ENCODE peak calls at places on chromosome 7, in seven cellular contexts. R is thoracic aorta, S is AG10803, Q is BJ, I is astrocyte of the cerebellum, G is AG04450, M is heart left ventricle. C is an unnamed sample.

GRCh38 chr7:107152011-107152410 is 16.8 kb upstream of the HBP1 start:
- DNase-seq in R (no peak), S (peak), Q (peak), I (no peak), G (no peak), M (no peak), C (peak)

GRCh38 chr7:94856643-94857042 is 50.8 kb upstream of the PPP1R9A start:
- DNase-seq in R (no peak), S (no peak), Q (no peak), I (peak), G (no peak), M (no peak), C (no peak)

GRCh38 chr7:124033093-124033806 is 383 bp upstream of the TMEM229A start:
- DNase-seq in R (no peak), S (no peak), Q (no peak), I (no peak), G (no peak), M (peak), C (no peak)

GRCh38 chr7:148262721-148263229 is 327.8 kb upstream of the C7orf33 start:
- DNase-seq in R (peak), S (peak), Q (no peak), I (no peak), G (no peak), M (peak), C (peak)

GRCh38 chr7:45511721-45512422 is 62.3 kb upstream of the ADCY1 start:
- DNase-seq in R (no peak), S (no peak), Q (no peak), I (no peak), G (no peak), M (no peak), C (no peak)

GRCh38 chr7:50952120-50952519 is 169.4 kb upstream of the GRB10 start:
- DNase-seq in R (no peak), S (no peak), Q (no peak), I (no peak), G (no peak), M (no peak), C (no peak)

GRCh38 chr7:150973571-150974451 is 4.3 kb downstream of the KCNH2 start:
- DNase-seq in R (no peak), S (no peak), Q (no peak), I (no peak), G (no peak), M (no peak), C (no peak)

GRCh38 chr7:128937647-128938523 is at the start of gene IRF5:
- DNase-seq in R (no peak), S (no peak), Q (no peak), I (no peak), G (no peak), M (peak), C (no peak)

GRCh38 chr7:88835147-88835728 is 39.7 kb upstream of the TEX47 start:
- DNase-seq in R (no peak), S (peak), Q (no peak), I (peak), G (no peak), M (no peak), C (peak)

GRCh38 chr7:55438765-55439525 is 73.8 kb downstream of the LANCL2 start:
- DNase-seq in R (no peak), S (no peak), Q (no peak), I (no peak), G (no peak), M (peak), C (no peak)

GRCh38 chr7:75979361-75980125 is 14.9 kb downstream of the TMEM120A start:
- DNase-seq in R (no peak), S (no peak), Q (no peak), I (no peak), G (no peak), M (no peak), C (no peak)

GRCh38 chr7:44278451-44279161 is 46.8 kb downstream of the CAMK2B start:
- DNase-seq in R (no peak), S (no peak), Q (no peak), I (no peak), G (peak), M (peak), C (peak)

GRCh38 chr7:111982133-111982532 is 224.1 kb downstream of the DOCK4 start:
- DNase-seq in R (no peak), S (no peak), Q (no peak), I (no peak), G (no peak), M (no peak), C (no peak)

GRCh38 chr7:131625817-131626372 is 69.5 kb upstream of the PODXL start:
- DNase-seq in R (no peak), S (peak), Q (peak), I (no peak), G (peak), M (peak), C (peak)

GRCh38 chr7:89238156-89238555 is 442.6 kb upstream of the TEX47 start:
- DNase-seq in R (no peak), S (no peak), Q (no peak), I (no peak), G (peak), M (no peak), C (peak)

GRCh38 chr7:91949221-91950009 is 8.8 kb downstream of the AKAP9 start:
- DNase-seq in R (no peak), S (no peak), Q (no peak), I (no peak), G (no peak), M (no peak), C (peak)

GRCh38 chr7:1810961-1811849 is 141.1 kb downstream of the ELFN1 start:
- DNase-seq in R (no peak), S (peak), Q (no peak), I (no peak), G (no peak), M (no peak), C (no peak)

GRCh38 chr7:16171928-16172327 is 249.4 kb downstream of the CRPPA start:
- DNase-seq in R (no peak), S (no peak), Q (no peak), I (no peak), G (no peak), M (no peak), C (no peak)

GRCh38 chr7:137015015-137015414 is 146.6 kb downstream of the CHRM2 start:
- DNase-seq in R (no peak), S (no peak), Q (no peak), I (no peak), G (no peak), M (no peak), C (no peak)

GRCh38 chr7:39891879-39892278 is 58.2 kb upstream of the CDK13 start:
- DNase-seq in R (no peak), S (no peak), Q (no peak), I (no peak), G (no peak), M (no peak), C (no peak)

GRCh38 chr7:101550641-101551531 is 78.2 kb downstream of the MYL10 start:
- DNase-seq in R (no peak), S (peak), Q (no peak), I (no peak), G (no peak), M (peak), C (peak)

GRCh38 chr7:146411975-146412374 is 295.4 kb downstream of the CNTNAP2 start:
- DNase-seq in R (no peak), S (no peak), Q (no peak), I (no peak), G (no peak), M (no peak), C (no peak)

GRCh38 chr7:28435732-28436378 is 23.5 kb downstream of the CREB5 start:
- DNase-seq in R (no peak), S (no peak), Q (no peak), I (no peak), G (no peak), M (no peak), C (no peak)

GRCh38 chr7:17598846-17599245 is 300.4 kb downstream of the AHR start:
- DNase-seq in R (no peak), S (peak), Q (no peak), I (no peak), G (no peak), M (no peak), C (peak)

GRCh38 chr7:86733783-86734182 is 90.1 kb downstream of the GRM3 start:
- DNase-seq in R (no peak), S (peak), Q (no peak), I (no peak), G (no peak), M (no peak), C (no peak)

GRCh38 chr7:129493555-129493954 is 8.8 kb upstream of the SMKR1 start:
- DNase-seq in R (no peak), S (peak), Q (no peak), I (no peak), G (no peak), M (no peak), C (peak)

GRCh38 chr7:24653316-24654085 is 80.2 kb downstream of the PALS2 start:
- DNase-seq in R (no peak), S (peak), Q (no peak), I (no peak), G (no peak), M (no peak), C (no peak)

GRCh38 chr7:43647314-43647691 is 64.4 kb downstream of the STK17A start:
- DNase-seq in R (no peak), S (peak), Q (no peak), I (peak), G (no peak), M (peak), C (peak)

GRCh38 chr7:135326636-135327280 is 93.1 kb downstream of the STRA8 start:
- DNase-seq in R (no peak), S (no peak), Q (no peak), I (peak), G (peak), M (no peak), C (peak)

GRCh38 chr7:2249744-2250323 is 7.8 kb downstream of the NUDT1 start:
- DNase-seq in R (no peak), S (no peak), Q (no peak), I (no peak), G (no peak), M (no peak), C (no peak)

GRCh38 chr7:96778263-96778662 is 68.6 kb upstream of the SEM1 start:
- DNase-seq in R (no peak), S (no peak), Q (no peak), I (no peak), G (no peak), M (no peak), C (no peak)
- TF ChIP-seq CTCF in R (no peak), S (no peak), Q (no peak), I (no peak), G (no peak), M (no peak), C (no peak)

GRCh38 chr7:110061387-110061786 is 1029.5 kb upstream of the LRRN3 start:
- DNase-seq in R (no peak), S (no peak), Q (no peak), I (no peak), G (no peak), M (no peak), C (no peak)

GRCh38 chr7:110065112-110065511 is 1025.8 kb upstream of the LRRN3 start:
- DNase-seq in R (no peak), S (no peak), Q (no peak), I (no peak), G (no peak), M (no peak), C (no peak)
- TF ChIP-seq CTCF in R (no peak), S (no peak), Q (no peak), I (no peak), G (no peak), M (no peak), C (no peak)

GRCh38 chr7:142874409-142874808 is 11.1 kb downstream of the TRPV6 start:
- DNase-seq in R (no peak), S (no peak), Q (no peak), I (no peak), G (no peak), M (no peak), C (no peak)

GRCh38 chr7:142873871-142874270 is 11.7 kb downstream of the TRPV6 start:
- DNase-seq in R (no peak), S (no peak), Q (no peak), I (no peak), G (no peak), M (no peak), C (no peak)

GRCh38 chr7:142874837-142875236 is 10.7 kb downstream of the TRPV6 start:
- DNase-seq in R (no peak), S (no peak), Q (no peak), I (no peak), G (no peak), M (no peak), C (no peak)

GRCh38 chr7:142872106-142872675 is 13.4 kb downstream of the TRPV6 start:
- DNase-seq in R (no peak), S (no peak), Q (no peak), I (no peak), G (no peak), M (no peak), C (no peak)

DNA sequence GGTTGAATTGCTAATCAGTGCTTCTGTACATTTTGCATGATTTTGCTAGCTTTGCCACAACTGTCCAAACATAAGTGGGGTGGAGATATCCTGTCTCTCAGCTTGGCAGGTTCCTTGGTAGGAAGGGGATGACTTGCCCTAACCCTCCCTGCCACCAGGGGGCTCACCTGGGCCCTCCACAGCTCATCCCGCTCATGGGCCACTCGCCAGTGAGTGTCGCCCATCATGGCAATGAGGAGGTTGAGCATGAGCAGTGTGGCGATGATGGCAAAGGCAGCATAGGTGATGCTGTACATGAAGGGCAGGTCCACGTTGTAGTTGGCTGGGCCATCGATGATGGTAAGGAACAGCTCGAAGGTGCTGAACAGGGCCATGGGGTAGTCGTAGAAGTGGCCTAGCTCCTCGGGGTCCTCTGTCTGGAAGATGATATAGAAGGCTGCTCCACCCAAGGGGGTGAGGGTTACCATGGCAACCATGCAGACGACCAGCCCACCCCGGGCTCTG is 12.2 kb downstream of the TRPV6 start:
- DNase-seq in R (no peak), S (no peak), Q (no peak), I (no peak), G (no peak), M (no peak), C (no peak)
- TF ChIP-seq CTCF in R (peak), S (peak), Q (peak), I (peak), G (peak), M (no peak), C (peak)

GRCh38 chr7:80098795-80099194 is 35.8 kb upstream of the GNAI1 start:
- DNase-seq in R (no peak), S (no peak), Q (no peak), I (no peak), G (no peak), M (no peak), C (no peak)
- TF ChIP-seq CTCF in R (no peak), S (peak), Q (peak), I (peak), G (peak), M (no peak), C (no peak)

DNA sequence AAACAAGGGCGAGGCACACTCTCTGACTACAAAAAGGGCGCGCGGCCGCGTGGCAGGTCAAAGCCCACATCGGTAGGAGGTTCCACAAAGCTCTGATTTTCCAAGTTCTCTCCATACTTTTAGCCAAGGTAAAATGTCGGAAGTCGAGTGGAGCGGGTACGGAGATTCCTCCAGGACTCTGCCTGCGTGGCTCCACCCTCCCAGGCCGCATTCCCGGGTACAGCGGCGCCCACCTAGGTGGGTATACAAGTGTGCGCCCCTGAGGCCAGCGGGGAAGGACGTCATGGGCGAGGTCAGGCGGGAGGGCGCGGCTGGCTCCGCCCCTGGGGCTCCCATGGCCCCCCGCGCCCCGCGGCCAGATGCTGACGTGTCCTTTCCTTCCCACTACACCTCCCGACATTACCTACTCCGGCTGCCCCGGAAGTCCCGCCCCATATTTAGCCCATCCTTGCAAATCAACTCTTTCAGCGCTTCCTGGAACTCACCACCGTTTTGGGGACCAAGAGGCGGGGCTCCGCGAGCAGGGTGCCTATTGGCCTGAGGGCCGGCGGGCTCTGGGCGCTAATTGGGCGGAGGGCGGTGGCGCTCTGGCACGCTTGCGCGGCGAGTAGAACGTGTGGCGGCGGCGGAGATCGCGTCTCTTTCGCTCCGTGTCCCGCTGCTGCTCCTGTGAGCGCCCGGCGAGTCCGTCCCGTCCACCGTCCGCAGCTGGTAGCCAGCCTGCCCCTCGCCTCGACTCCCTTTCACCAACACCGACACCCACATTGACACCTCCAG is at the start of gene SND1:
- DNase-seq in R (peak), S (peak), Q (peak), I (peak), G (peak), M (peak), C (peak)
- TF ChIP-seq CTCF in R (no peak), S (no peak), Q (no peak), I (no peak), G (no peak), M (no peak), C (no peak)

GRCh38 chr7:66642186-66642585 is 13.5 kb downstream of the KCTD7 start:
- DNase-seq in R (no peak), S (no peak), Q (no peak), I (no peak), G (no peak), M (no peak), C (no peak)

GRCh38 chr7:66641526-66641871 is 12.8 kb downstream of the KCTD7 start:
- DNase-seq in R (no peak), S (no peak), Q (no peak), I (no peak), G (no peak), M (no peak), C (no peak)

GRCh38 chr7:66640802-66641525 is 12.3 kb downstream of the KCTD7 start:
- DNase-seq in R (no peak), S (no peak), Q (no peak), I (no peak), G (no peak), M (no peak), C (no peak)

GRCh38 chr7:66642932-66643331 is 14.3 kb downstream of the KCTD7 start:
- DNase-seq in R (no peak), S (no peak), Q (no peak), I (no peak), G (no peak), M (no peak), C (no peak)

DNA sequence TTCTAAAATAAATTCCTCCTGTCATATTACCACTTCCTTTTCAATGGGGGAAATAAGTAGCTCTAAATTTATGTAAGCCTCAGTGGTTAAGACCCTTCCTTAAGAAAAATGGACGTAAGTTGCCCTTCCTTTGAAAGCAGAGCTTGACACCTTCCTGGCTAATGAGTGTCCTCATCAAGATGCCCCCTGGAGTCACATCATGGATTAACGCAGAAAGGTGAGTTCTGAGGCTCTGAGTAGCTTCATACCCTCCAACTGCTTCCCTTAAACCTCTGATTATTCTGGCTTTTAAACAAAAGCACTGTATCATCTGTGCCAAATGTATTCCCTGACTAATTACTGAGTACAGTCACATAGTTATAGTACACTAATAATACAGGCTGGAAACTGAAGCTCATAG is 14.7 kb downstream of the KCTD7 start:
- DNase-seq in R (no peak), S (no peak), Q (no peak), I (no peak), G (no peak), M (no peak), C (no peak)
- TF ChIP-seq CTCF in R (no peak), S (no peak), Q (no peak), I (no peak), G (no peak), M (no peak), C (no peak)

DNA sequence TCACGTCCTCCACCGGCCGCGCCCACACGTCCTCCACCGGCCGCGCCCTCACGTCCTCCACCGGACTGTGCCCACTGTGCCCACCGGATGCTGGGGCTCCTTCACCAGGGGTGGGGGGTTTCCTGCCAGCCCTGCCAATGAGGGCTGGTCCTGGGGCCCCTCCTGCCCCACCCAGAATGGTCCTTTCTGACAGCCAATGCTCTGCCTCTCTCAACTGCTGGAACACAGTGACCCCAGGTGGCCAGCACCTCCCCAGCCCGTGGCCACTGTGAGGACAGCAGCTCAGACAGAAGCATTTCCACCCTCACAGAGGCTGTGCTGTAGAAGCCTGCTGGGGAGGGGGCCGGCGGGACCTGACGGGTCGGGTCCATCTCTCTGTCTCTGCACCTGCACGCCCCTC is 90.1 kb upstream of the DNAAF5 start:
- DNase-seq in R (no peak), S (peak), Q (no peak), I (no peak), G (no peak), M (no peak), C (no peak)
- TF ChIP-seq CTCF in R (peak), S (peak), Q (peak), I (no peak), G (peak), M (peak), C (peak)

GRCh38 chr7:31058122-31058521 is 6.0 kb downstream of the ADCYAP1R1 start:
- DNase-seq in R (no peak), S (peak), Q (no peak), I (no peak), G (no peak), M (no peak), C (peak)

GRCh38 chr7:31062746-31063435 is 10.8 kb downstream of the ADCYAP1R1 start:
- DNase-seq in R (no peak), S (no peak), Q (no peak), I (no peak), G (no peak), M (no peak), C (no peak)

GRCh38 chr7:31058688-31059087 is 6.6 kb downstream of the ADCYAP1R1 start:
- DNase-seq in R (no peak), S (no peak), Q (no peak), I (no peak), G (no peak), M (no peak), C (no peak)

GRCh38 chr7:31059551-31059950 is 7.4 kb downstream of the ADCYAP1R1 start:
- DNase-seq in R (no peak), S (no peak), Q (no peak), I (no peak), G (no peak), M (no peak), C (no peak)

DNA sequence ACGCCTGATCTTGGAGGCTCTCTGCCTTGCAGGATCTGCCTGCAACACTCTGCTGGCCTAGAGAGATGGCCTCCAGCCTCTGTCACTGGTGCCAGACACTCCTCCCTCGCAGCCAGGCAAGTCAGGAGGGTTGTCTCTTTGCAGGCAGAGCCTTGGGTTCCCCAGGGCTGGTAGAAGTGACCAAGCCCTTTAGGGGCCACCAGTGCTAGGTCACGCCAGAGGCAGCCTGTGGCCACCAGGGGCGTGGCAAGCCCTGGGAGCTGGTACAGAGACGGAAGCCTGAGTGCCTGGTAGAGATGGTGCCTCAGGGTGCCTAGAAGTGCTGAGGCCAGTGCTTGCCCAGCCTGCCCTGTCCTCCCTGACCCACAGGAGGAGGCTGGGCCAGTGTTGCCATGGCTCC is 9.1 kb downstream of the ADCYAP1R1 start:
- DNase-seq in R (no peak), S (no peak), Q (no peak), I (no peak), G (no peak), M (no peak), C (no peak)
- TF ChIP-seq CTCF in R (no peak), S (no peak), Q (no peak), I (no peak), G (no peak), M (no peak), C (no peak)

GRCh38 chr7:33423646-33424020 is 294.3 kb downstream of the BBS9 start:
- DNase-seq in R (no peak), S (no peak), Q (no peak), I (no peak), G (no peak), M (no peak), C (no peak)
- TF ChIP-seq CTCF in R (no peak), S (peak), Q (no peak), I (no peak), G (peak), M (no peak), C (peak)

C was measured in foreskin fibroblast.